ENCODE peak calls at places on chromosomes 16 and 17, in five cellular contexts. Y is testis, V is OCI-LY7, P is fibroblast of lung, U is osteoblast. O is an unnamed sample.

GRCh38 chr17:43033947-43034622 is 9.1 kb downstream of the RND2 start:
- DNase-seq in Y (no peak), V (no peak), P (no peak), U (peak; percentile 72), O (peak; percentile 81)

GRCh38 chr17:66724581-66725341 is 110.2 kb upstream of the CACNG5 start:
- DNase-seq in Y (peak; percentile 54), V (no peak), P (peak; percentile 88), U (peak; percentile 85), O (no peak)

GRCh38 chr17:43679911-43680310 is 18.2 kb upstream of the MEOX1 start:
- DNase-seq in Y (no peak), V (no peak), P (no peak), U (no peak), O (no peak)

GRCh38 chr17:60328679-60329078 is 63.3 kb downstream of the USP32 start:
- DNase-seq in Y (no peak), V (no peak), P (no peak), U (no peak), O (peak; percentile 66)

GRCh38 chr17:22268912-22269220 is 576.5 kb downstream of the KCNJ18 start:
- DNase-seq in Y (no peak), V (no peak), P (no peak), U (no peak), O (no peak)

GRCh38 chr16:82954224-82954929 is 327.6 kb downstream of the CDH13 start:
- DNase-seq in Y (no peak), V (no peak), P (peak; percentile 48), U (peak; percentile 38), O (no peak)

GRCh38 chr16:48511071-48511540 is 98.9 kb downstream of the N4BP1 start:
- DNase-seq in Y (no peak), V (no peak), P (peak; percentile 67), U (peak; percentile 94), O (no peak)

GRCh38 chr17:8005951-8006730 is 3.7 kb downstream of the GUCY2D start:
- DNase-seq in Y (peak; percentile 63), V (peak; percentile 45), P (no peak), U (peak; percentile 60), O (no peak)

GRCh38 chr17:31736855-31737625 is 122.0 kb downstream of the COPRS start:
- DNase-seq in Y (no peak), V (no peak), P (no peak), U (no peak), O (no peak)

GRCh38 chr16:12896562-12896961 is 4.8 kb upstream of the SHISA9 start:
- DNase-seq in Y (no peak), V (peak; percentile 69), P (no peak), U (no peak), O (peak; percentile 67)

GRCh38 chr16:30876867-30877266 is 17.0 kb downstream of the BCL7C start:
- DNase-seq in Y (no peak), V (no peak), P (no peak), U (no peak), O (peak; percentile 70)

GRCh38 chr16:27966756-27967155 is 96.8 kb downstream of the GSG1L start:
- DNase-seq in Y (no peak), V (no peak), P (no peak), U (no peak), O (no peak)

GRCh38 chr16:35296962-35297653 is 1837.7 kb downstream of the TP53TG3F start:
- DNase-seq in Y (no peak), V (no peak), P (no peak), U (no peak), O (no peak)

GRCh38 chr17:45145035-45145389 is 3.3 kb upstream of the HEXIM1 start:
- DNase-seq in Y (no peak), V (no peak), P (no peak), U (no peak), O (peak; percentile 73)

GRCh38 chr17:45144199-45145034 is 3.9 kb upstream of the HEXIM1 start:
- DNase-seq in Y (peak; percentile 49), V (no peak), P (no peak), U (peak; percentile 94), O (peak; percentile 78)

GRCh38 chr17:45143767-45144198 is 4.5 kb upstream of the HEXIM1 start:
- DNase-seq in Y (peak; percentile 90), V (no peak), P (peak; percentile 94), U (peak; percentile 99), O (peak; percentile 95)

GRCh38 chr17:45146166-45146565 is 2.1 kb upstream of the HEXIM1 start:
- DNase-seq in Y (no peak), V (no peak), P (no peak), U (peak; percentile 22), O (peak; percentile 51)

DNA sequence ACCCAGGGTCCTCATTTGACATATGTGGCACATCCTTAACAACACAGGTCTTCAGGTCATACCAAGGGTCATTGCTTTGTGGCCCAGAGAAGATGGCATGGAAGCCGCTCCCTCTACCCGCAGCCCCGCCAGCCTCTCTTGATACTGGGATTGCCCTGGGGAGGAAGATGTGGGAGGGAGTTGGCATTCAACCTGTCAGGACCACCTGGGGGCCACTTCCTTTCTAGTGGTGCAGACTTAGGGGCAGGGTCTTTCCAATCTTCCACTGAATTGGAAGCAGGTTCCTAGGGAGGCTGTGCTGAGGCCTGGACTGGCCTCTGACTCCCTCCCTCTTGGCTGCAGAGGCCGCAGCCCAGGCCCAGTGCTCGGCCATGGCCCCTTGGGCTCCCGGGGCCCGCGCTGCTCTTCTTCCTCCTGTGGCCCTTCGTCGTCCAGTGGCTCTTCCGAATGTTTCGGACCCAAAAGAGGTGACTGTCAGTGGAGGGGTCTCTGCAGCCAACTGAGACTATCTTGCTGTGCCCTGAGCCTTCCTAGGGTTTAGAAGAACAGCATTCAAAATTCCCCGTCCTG is 5.1 kb upstream of the HEXIM1 start:
- DNase-seq in Y (no peak), V (no peak), P (no peak), U (no peak), O (peak; percentile 78)
- H3K27ac ChIP-seq in Y (peak overlapping the region; percentile 98), V (no peak overlapping the region), P (peak overlapping the region; percentile 80), U (peak overlapping the region; percentile 81), O (no peak overlapping the region)

GRCh38 chr17:17670701-17671319 is 10.4 kb upstream of the RAI1 start:
- DNase-seq in Y (no peak), V (no peak), P (no peak), U (no peak), O (no peak)
- H3K4me1 ChIP-seq in Y (peaks cover 3% of the 10 kb centered on the region), V (peaks cover 84% of the 10 kb centered on the region), P (no peaks in the 10 kb centered on the region), U (no peaks in the 10 kb centered on the region), O (no peaks in the 10 kb centered on the region)

DNA sequence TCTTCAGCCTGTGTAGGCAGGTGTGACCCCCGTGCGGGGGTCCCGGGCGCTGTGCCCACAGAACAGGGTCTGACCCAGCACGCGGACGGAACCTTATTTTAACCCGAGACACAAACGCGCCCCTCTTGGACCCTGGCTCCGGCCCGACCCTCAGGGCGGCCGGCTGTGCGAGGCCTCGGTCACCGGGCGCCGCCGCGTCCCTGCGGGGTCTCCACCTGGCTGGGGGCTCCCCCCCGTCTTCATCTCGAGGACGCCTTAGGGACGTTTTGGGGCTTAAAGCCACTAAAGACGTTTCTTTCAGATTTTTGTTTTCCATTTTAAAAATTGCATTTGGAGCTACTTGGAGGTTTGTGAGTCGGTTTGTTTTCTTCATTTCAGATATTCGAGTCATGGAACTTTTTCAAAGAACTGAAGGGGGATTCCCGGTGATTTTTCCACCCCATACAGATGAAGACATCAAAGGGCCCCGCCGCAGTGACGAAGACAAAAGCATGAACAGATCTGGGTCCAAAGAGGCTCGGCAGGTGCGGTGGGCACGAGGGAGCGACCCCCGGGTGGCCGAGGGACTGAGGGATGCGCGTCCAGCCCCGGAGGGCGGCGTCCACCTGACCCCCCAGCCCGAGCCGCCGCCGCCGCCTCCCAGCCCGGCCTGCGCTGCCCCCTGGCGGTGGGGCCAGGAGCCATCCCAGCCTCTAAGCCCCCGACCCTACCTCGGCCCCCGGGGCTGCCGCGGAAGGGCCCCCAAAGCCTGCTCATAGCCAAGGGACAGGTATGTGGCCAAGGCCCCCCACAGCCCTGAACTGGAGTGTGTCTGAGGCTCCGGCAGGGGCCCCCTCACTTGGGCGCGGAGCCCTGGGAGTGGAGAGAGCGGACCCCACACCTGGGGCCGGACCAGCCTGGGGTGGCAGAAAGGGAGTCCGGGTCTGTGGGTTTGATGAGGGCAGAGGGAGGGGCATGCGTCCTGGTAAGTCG is 3.8 kb upstream of the CD7 start:
- DNase-seq in Y (peak; percentile 31), V (peak; percentile 58), P (no peak), U (peak; percentile 97), O (peak; percentile 87)
- H3K4me3 ChIP-seq in Y (peak overlapping the region; percentile 7), V (no peak overlapping the region), P (no peak overlapping the region), U (no peak overlapping the region), O (no peak overlapping the region)

DNA sequence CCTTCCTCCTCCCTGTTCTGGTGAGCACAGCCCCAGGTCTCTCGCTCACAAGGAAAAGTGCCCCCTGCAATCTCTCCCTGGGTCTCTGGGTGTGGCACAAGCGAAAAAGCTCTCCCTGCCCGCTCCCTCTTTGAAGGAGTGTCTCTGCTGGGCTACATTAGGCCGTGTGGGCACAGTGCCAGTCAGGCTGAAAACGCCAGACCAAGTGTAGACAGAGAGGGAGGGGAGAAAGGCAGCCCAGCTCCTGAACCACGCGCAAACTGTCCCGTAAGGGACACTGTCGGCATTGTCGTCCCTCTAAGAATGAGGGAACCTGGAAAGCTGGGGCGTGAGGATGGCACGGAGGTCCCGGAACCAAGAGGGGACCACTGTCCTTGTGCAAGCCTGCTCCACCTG is 3.9 kb downstream of the SMIM5 start:
- DNase-seq in Y (peak; percentile 67), V (no peak), P (no peak), U (peak; percentile 62), O (no peak)
- H3K27ac ChIP-seq in Y (no peak overlapping the region), V (no peak overlapping the region), P (no peak overlapping the region), U (no peak overlapping the region), O (no peak overlapping the region)

DNA sequence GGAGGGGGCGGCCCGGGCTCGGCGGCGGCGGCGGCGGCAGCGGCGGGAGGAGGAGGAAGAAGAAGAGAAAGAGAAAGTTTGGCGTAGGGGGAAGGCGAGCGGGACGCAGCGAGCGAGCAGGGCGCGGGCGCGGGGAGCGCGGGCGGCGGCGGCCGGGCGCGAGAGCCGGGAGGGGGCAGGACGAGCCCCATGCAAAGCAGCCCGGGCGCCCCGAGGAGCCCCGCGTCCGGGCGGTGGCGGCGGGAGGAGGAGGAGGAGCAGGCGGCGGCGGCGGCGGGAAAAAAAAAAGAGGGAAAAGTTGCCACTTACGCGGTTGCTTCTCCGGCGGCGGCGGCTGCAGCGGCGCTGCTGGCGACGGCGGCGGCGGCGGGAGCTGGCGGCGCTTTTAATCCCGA is 10.3 kb upstream of the ZFHX3 start:
- DNase-seq in Y (no peak), V (peak; percentile 72), P (no peak), U (peak; percentile 96), O (peak; percentile 69)
- H3K4me1 ChIP-seq in Y (peaks cover 12% of the 10 kb centered on the region), V (peaks cover 51% of the 10 kb centered on the region), P (peaks cover 16% of the 10 kb centered on the region), U (peaks cover 54% of the 10 kb centered on the region), O (peaks cover 6% of the 10 kb centered on the region)

GRCh38 chr17:58531122-58531521 is 16.7 kb upstream of the MTMR4 start:
- DNase-seq in Y (no peak), V (no peak), P (no peak), U (peak; percentile 73), O (peak; percentile 77)
- H3K4me3 ChIP-seq in Y (peak overlapping the region; percentile 45), V (no peak overlapping the region), P (peak overlapping the region; percentile 45), U (no peak overlapping the region), O (peak overlapping the region; percentile 78)

GRCh38 chr17:39306028-39306427 is 80.3 kb upstream of the STAC2 start:
- DNase-seq in Y (peak; percentile 28), V (peak; percentile 11), P (no peak), U (no peak), O (peak; percentile 62)
- H3K27ac ChIP-seq in Y (peak overlapping the region; percentile 55), V (peak overlapping the region; percentile 58), P (no peak overlapping the region), U (peak overlapping the region; percentile 63), O (no peak overlapping the region)

O was measured in endodermal cell.